ENCODE peak calls at places on chromosomes 1 and 21, in five cellular contexts. I is transverse colon, Q is heart right ventricle, B is WERI-Rb-1, N is OCI-LY7. J is an unnamed sample.

GRCh38 chr1:22287946-22288520 is 145.1 kb upstream of the WNT4 start:
- DNase-seq in I (no peak), Q (no peak), B (no peak), N (no peak), J (no peak)

GRCh38 chr1:100578201-100578600 is 40.3 kb downstream of the GPR88 start:
- DNase-seq in I (no peak), Q (no peak), B (no peak), N (no peak), J (no peak)

GRCh38 chr1:220690140-220691038 is at the start of gene C1orf115:
- DNase-seq in I (peak; percentile 88), Q (peak; percentile 70), B (peak; percentile 84), N (no peak), J (peak; percentile 89)

GRCh38 chr1:80447533-80447932 is 1353.2 kb upstream of the ADGRL2 start:
- DNase-seq in I (no peak), Q (no peak), B (no peak), N (no peak), J (no peak)

GRCh38 chr1:67785847-67786753 is 47.2 kb downstream of the GNG12 start:
- DNase-seq in I (no peak), Q (no peak), B (no peak), N (no peak), J (no peak)

GRCh38 chr1:89907669-89908293 is 86.9 kb downstream of the LRRC8D start:
- DNase-seq in I (no peak), Q (no peak), B (no peak), N (no peak), J (no peak)

GRCh38 chr1:54885863-54886723 is 902 bp downstream of the DHCR24 start:
- DNase-seq in I (peak; percentile 55), Q (peak; percentile 6), B (peak; percentile 54), N (peak; percentile 30), J (peak; percentile 77)

GRCh38 chr21:42567861-42568260 is 54.2 kb downstream of the SLC37A1 start:
- DNase-seq in I (peak; percentile 3), Q (no peak), B (no peak), N (no peak), J (peak; percentile 21)

DNA sequence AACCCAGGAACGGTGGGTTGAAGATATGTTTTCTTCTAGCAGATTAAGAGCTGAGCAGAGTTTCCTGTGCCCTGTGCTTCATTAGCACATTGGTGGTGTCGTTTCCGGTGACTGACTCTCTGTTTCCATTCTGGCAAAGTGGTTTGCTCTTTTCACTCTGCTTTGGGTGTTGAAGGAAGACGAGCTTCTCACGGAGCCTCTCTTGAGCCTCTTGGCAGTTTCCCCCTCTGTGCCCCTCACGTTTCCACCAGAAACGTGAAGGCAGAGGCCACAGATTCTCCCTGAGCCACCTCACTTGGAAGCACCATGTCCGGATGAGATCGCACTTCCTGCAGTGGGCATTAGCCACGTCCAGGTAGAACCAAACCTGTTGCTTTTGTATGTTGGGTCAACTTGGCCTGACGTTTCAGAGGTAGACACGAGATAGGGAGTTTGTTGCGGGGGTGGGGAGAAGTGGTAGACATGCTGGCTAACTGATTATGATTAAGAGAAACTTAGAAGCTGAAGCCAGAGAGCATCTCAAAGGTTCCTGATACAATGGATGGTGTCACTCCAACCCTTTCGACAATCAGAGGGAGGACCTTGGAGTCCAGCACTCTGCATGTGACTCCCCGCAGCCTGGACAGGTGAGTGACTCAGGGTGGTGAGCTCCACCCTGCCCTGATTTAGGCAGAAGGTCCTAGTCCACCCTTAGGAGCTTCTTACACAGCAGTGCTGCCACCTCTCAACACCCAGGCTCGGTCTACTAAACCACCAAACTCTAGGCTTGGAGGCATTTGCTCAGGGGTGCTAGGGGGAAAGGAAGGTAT is at the start of gene LAX1:
- DNase-seq in I (peak; percentile 59), Q (no peak), B (no peak), N (peak; percentile 95), J (no peak)
- H3K4me3 ChIP-seq in I (peak within 1 kb of the TSS; percentile 5), Q (no peak within 1 kb of the TSS), B (no peak within 1 kb of the TSS), N (peak within 1 kb of the TSS; percentile 81), J (no peak within 1 kb of the TSS)

DNA sequence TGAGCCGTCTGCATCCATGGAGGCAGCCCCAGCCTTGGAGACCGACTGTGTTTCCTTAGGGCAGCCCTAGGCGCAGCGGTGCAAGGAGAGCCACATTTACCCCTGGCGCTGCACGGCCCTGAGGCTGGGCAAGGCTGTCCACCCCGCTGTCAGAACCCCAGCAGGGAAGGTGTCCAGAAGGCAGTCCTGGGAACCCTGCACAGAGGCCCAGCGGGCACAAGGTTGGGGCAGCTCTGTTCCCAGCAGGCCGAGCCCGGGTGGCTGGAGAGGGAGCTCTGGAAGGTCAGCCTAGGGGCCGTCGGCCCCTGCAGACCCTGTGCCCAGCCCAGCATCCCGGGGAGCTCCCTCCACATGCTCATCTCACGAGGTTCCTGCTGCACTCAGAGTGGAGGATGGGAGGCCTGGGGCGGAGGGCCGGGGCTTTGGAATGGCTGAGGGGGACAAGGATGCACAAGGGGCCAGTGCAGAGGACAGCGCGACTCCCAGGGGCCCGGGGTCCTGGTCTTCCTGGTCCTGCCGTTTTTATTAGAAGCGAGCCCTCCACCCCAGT is 19.9 kb upstream of the SAMD11 start:
- DNase-seq in I (peak; percentile 9), Q (no peak), B (no peak), N (no peak), J (peak; percentile 47)
- H3K4me3 ChIP-seq in I (peak overlapping the region; percentile 34), Q (peak overlapping the region; percentile 54), B (peak overlapping the region; percentile 46), N (no peak overlapping the region), J (no peak overlapping the region)

GRCh38 chr1:205570173-205570501 is 61.7 kb downstream of the ELK4 start:
- DNase-seq in I (peak; percentile 6), Q (no peak), B (peak; percentile 14), N (no peak), J (peak; percentile 27)

GRCh38 chr1:205568469-205569361 is 63.1 kb downstream of the ELK4 start:
- DNase-seq in I (peak; percentile 21), Q (no peak), B (peak; percentile 38), N (no peak), J (no peak)

GRCh38 chr1:205568135-205568468 is 63.6 kb downstream of the CDK18 start:
- DNase-seq in I (peak; percentile 3), Q (no peak), B (peak; percentile 4), N (no peak), J (no peak)

GRCh38 chr1:205570796-205571537 is 60.8 kb downstream of the ELK4 start:
- DNase-seq in I (peak; percentile 1), Q (no peak), B (peak; percentile 7), N (no peak), J (peak; percentile 17)

DNA sequence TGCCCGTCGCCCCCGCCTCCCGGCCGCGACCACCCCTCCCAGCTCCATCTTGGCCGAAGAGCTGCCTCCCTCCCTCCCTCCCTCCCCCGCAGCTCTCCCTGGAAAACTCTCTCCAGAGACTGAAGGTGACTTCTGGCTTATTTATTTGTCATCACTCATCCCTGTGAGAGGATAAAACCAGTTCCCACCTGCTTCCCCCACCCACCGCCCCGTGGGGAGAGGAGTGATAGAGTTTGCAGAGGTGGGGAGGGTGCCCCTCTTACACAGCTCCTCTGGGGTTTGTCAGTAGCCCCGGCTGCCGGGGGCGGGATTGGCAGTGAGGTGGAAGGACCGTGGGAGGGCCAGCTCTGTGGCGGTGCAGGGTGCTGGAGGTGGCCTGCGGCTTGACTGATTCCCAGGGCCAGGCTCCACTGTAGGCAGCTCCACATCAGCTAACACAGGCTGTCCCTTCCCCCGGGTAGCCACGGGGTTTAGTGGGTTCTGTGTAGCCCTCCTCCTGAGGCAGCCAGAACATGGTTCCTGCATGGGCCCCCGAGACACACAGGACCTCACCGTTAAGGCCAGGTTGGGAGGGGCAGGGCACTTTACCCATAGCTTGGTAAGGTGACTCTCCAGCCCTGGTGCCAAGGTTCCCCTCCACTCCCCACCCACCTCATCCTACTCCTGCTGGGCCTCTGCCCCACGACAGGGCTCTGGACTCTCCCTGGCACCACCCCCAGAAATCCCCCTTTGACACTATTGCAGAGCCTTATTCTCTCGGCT is 62.2 kb downstream of the ELK4 start:
- DNase-seq in I (peak; percentile 20), Q (no peak), B (peak; percentile 33), N (no peak), J (no peak)
- H3K4me3 ChIP-seq in I (peak overlapping the region; percentile 37), Q (peak overlapping the region; percentile 60), B (no peak overlapping the region), N (no peak overlapping the region), J (no peak overlapping the region)

DNA sequence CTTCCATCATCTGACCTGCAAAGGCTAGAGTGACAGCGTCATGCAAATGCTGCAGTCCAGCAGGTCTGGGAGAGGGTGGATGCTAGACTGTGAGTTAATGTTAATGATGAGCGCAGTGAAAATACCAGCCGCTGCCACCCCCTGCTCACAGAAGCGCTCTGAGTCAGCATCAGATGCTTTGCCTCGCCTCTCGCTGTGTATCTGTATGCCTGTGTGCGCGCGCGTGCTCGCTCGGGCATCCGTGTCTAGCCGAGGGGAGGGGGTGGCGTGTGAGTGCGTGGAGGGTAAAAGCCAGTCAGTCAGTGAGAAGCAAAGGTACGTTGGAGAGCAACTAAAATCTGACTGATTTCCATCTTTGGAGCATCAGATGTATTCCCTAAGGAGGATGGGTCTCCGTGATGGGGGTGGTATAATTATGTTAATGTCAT is 858.7 kb downstream of the USP25 start:
- DNase-seq in I (peak; percentile 21), Q (peak; percentile 45), B (no peak), N (no peak), J (peak; percentile 58)
- H3K4me3 ChIP-seq in I (peak overlapping the region; percentile 9), Q (peak overlapping the region; percentile 54), B (no peak overlapping the region), N (no peak overlapping the region), J (peak overlapping the region; percentile 13)

GRCh38 chr1:51264470-51264869 is 28.4 kb downstream of the RNF11 start:
- DNase-seq in I (no peak), Q (peak; percentile 14), B (no peak), N (no peak), J (no peak)
- H3K4me3 ChIP-seq in I (no peak overlapping the region), Q (peak overlapping the region; percentile 3), B (no peak overlapping the region), N (no peak overlapping the region), J (no peak overlapping the region)

GRCh38 chr1:88727205-88727604 is 43.1 kb downstream of the PKN2 start:
- DNase-seq in I (no peak), Q (no peak), B (no peak), N (no peak), J (no peak)

GRCh38 chr1:88731475-88731874 is 47.4 kb downstream of the PKN2 start:
- DNase-seq in I (peak; percentile 22), Q (peak; percentile 31), B (no peak), N (no peak), J (no peak)

GRCh38 chr1:88730132-88730675 is 46.1 kb downstream of the PKN2 start:
- DNase-seq in I (no peak), Q (no peak), B (no peak), N (no peak), J (no peak)

GRCh38 chr1:88729297-88729696 is 45.2 kb downstream of the PKN2 start:
- DNase-seq in I (no peak), Q (no peak), B (no peak), N (no peak), J (no peak)

DNA sequence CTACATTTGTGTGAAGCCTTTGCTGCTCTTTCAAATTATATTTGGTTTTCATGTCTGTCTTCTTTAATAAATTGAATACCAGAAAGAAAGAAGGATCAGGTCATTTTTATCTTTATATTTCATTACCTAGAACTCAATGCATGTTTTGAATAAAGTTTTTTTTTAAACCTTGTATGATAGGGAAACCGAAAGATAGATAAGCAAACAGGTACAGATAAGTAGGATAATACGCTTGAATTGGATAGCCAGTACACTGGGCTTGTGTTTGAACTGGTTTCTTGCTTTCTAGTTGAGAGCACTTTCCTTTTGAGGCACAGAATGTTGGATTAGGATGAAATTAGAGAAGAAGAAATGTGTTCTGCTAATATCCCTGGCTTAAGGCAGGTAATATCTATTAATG is 46.9 kb downstream of the PKN2 start:
- DNase-seq in I (no peak), Q (no peak), B (no peak), N (no peak), J (no peak)
- H3K4me3 ChIP-seq in I (no peak overlapping the region), Q (no peak overlapping the region), B (no peak overlapping the region), N (no peak overlapping the region), J (no peak overlapping the region)

GRCh38 chr1:27342391-27342777 is 562 bp downstream of the SYTL1 start:
- DNase-seq in I (no peak), Q (no peak), B (no peak), N (peak; percentile 51), J (no peak)
- H3K4me3 ChIP-seq in I (peak overlapping the region; percentile 25), Q (peak overlapping the region; percentile 3), B (peak overlapping the region; percentile 46), N (peak overlapping the region; percentile 81), J (peak overlapping the region; percentile 0)